ENCODE peak calls at places on chromosome 5, in nine cellular contexts. I, U, G, Z, X, B, E, L and F are unnamed samples.

GRCh38 chr5:40605295-40605958 is 74.3 kb upstream of the PTGER4 start:
- DNase-seq in Z (peak; percentile 42), G (no peak), L (peak; percentile 16), U (no peak), X (no peak), E (no peak), I (no peak), B (no peak), F (no peak)

GRCh38 chr5:60417500-60418181 is 282.3 kb downstream of the DEPDC1B start:
- DNase-seq in B (no peak), X (no peak), Z (no peak), U (no peak), I (no peak), G (no peak), L (no peak), E (no peak), F (no peak)

GRCh38 chr5:113000466-113000865 is 23.9 kb downstream of the DCP2 start:
- DNase-seq in E (no peak), U (no peak), L (peak; percentile 56), Z (no peak), G (no peak), X (no peak), B (no peak), I (no peak), F (no peak)

GRCh38 chr5:39775458-39776365 is 350.9 kb upstream of the DAB2 start:
- DNase-seq in U (no peak), L (peak; percentile 84), B (no peak), Z (no peak), I (no peak), G (no peak), E (peak; percentile 54), X (no peak), F (no peak)

GRCh38 chr5:39121922-39122321 is 47.7 kb upstream of the RICTOR start:
- DNase-seq in G (no peak), E (no peak), I (no peak), L (no peak), X (no peak), Z (no peak), U (no peak), B (no peak), F (no peak)

GRCh38 chr5:34538026-34538672 is 118.0 kb upstream of the RAI14 start:
- DNase-seq in Z (no peak), I (peak; percentile 53), X (no peak), U (no peak), G (no peak), B (no peak), L (peak; percentile 43), E (no peak), F (peak; percentile 7)

GRCh38 chr5:157801-158200 is 33.5 kb upstream of the LRRC14B start:
- DNase-seq in G (no peak), Z (no peak), U (no peak), L (no peak), I (peak; percentile 24), B (no peak), E (no peak), X (no peak), F (no peak)

GRCh38 chr5:2442686-2443354 is 308.7 kb downstream of the IRX2 start:
- DNase-seq in E (no peak), I (no peak), Z (no peak), B (no peak), L (no peak), X (no peak), U (no peak), G (no peak), F (no peak)

GRCh38 chr5:156396063-156396829 is 69.3 kb downstream of the SGCD start:
- DNase-seq in B (no peak), E (no peak), L (no peak), I (no peak), U (no peak), X (no peak), Z (no peak), G (no peak), F (no peak)

GRCh38 chr5:163978897-163979296 is 473.5 kb downstream of the MAT2B start:
- DNase-seq in I (peak; percentile 47), Z (peak; percentile 35), L (no peak), U (no peak), E (no peak), G (no peak), B (no peak), X (peak; percentile 1), F (no peak)

DNA sequence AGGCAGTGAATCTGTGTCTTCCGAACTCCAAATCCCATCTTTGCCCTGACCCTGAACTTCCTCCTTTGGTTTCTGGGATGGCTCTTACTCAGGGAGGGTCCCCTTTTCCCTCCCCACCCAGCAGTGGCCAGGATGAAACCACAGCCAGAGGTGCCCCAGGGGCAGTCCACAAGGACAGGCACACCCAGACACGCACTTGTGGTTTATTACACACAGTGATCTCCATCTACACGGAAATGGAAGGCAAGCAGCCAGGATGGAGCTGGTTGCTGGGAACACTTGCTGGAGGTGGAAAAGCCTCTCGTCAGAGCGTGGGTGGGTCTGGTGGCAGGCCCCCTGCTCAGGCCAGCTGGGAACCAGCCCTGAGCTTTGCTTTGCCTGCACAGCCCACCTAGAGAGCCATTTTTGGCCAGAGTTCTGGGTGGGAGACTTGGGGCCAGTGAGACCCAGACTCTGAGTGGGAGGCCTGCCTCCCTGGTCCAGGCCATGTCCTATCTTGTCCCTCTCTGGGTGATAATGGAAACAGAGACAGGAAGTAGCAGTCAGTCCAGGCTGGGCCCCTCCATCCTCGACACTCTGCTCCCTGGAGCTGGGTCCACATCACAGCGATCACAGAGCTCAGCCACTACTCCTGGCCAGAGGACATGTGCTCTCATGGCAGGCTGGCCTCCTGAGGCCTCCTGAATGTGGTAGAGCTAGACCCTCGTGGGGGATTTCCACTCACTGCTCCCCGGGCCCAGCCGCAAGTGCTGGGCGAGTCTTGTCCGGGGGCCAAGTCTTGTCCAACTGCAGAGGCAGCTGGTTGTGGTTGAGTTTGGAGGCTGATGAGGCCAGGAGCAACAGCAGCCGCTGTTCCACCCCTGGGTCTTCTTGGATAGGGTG is 5.1 kb upstream of the PHYKPL start:
- DNase-seq in B (no peak), U (no peak), Z (no peak), G (no peak), E (peak; percentile 37), I (no peak), X (no peak), L (peak; percentile 57), F (no peak)
- H3K27ac ChIP-seq in B (peak overlapping the region; percentile 3), U (no peak overlapping the region), Z (no peak overlapping the region), G (peak overlapping the region; percentile 63), E (no peak overlapping the region), I (no peak overlapping the region), X (no peak overlapping the region), L (no peak overlapping the region), F (no peak overlapping the region)

GRCh38 chr5:141763526-141763925 is 81.5 kb upstream of the ARAP3 start:
- DNase-seq in Z (no peak), B (no peak), U (no peak), X (no peak), I (no peak), E (no peak), L (no peak), G (no peak), F (no peak)

GRCh38 chr5:141760193-141760592 is 78.2 kb upstream of the ARAP3 start:
- DNase-seq in I (no peak), X (no peak), U (no peak), G (no peak), B (no peak), E (no peak), L (peak; percentile 41), Z (peak; percentile 43), F (no peak)

GRCh38 chr5:141762316-141762715 is 80.3 kb upstream of the ARAP3 start:
- DNase-seq in Z (no peak), B (no peak), X (no peak), E (no peak), G (no peak), U (no peak), L (no peak), I (no peak), F (no peak)

GRCh38 chr5:141760753-141761152 is 78.7 kb upstream of the ARAP3 start:
- DNase-seq in X (no peak), G (no peak), I (no peak), B (no peak), U (no peak), Z (no peak), L (no peak), E (no peak), F (no peak)

GRCh38 chr5:141762790-141763368 is 80.8 kb upstream of the ARAP3 start:
- DNase-seq in L (no peak), G (no peak), E (no peak), B (no peak), I (no peak), X (no peak), Z (no peak), U (no peak), F (no peak)
- H3K27ac ChIP-seq in L (no peak overlapping the region), G (peak overlapping the region; percentile 56), E (no peak overlapping the region), B (no peak overlapping the region), I (no peak overlapping the region), X (no peak overlapping the region), Z (no peak overlapping the region), U (no peak overlapping the region), F (no peak overlapping the region)

DNA sequence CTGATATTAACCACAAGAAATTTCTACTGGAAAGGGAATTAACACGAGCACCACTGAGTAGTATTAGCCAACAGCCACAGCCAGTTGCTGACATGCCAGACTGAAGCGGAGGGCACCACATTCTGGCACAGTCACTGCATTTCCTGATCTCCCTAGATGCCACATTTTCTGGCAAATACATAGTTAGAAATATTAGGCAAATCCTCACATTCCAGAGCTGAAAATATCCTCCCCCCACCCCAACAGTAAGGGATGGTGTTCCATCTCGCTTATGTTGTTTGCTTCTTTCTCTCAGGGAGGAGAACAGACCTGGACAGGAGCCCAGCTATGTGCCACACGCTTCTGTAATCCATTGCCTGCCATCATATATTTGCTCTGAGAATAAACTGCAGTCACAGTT is 32.8 kb upstream of the MCTP1 start:
- DNase-seq in E (no peak), G (no peak), U (no peak), L (no peak), I (no peak), B (no peak), X (no peak), Z (no peak), F (no peak)
- H3K27ac ChIP-seq in E (no peak overlapping the region), G (no peak overlapping the region), U (no peak overlapping the region), L (no peak overlapping the region), I (no peak overlapping the region), B (no peak overlapping the region), X (no peak overlapping the region), Z (no peak overlapping the region), F (no peak overlapping the region)

GRCh38 chr5:151925396-151925750 is 722 bp upstream of the GLRA1 start:
- DNase-seq in Z (no peak), B (no peak), G (no peak), U (no peak), X (no peak), L (no peak), E (no peak), I (no peak), F (no peak)
- H3K27ac ChIP-seq in Z (no peak overlapping the region), B (no peak overlapping the region), G (no peak overlapping the region), U (no peak overlapping the region), X (no peak overlapping the region), L (no peak overlapping the region), E (no peak overlapping the region), I (no peak overlapping the region), F (no peak overlapping the region)